ENCODE peak calls at places on chromosomes 4 and X, in six cellular contexts. O is HL-60; X is upper lobe of right lung; H is OCI-LY7; D is CD4-positive, CD25-positive, alpha-beta regulatory T cell; B is H7. K is an unnamed sample.
A peak's percentile ranks its signal among the peaks of the same experiment; 100 is the strongest.

GRCh38 chr4:151955721-151956340 is 195.0 kb upstream of the GATB start:
- DNase-seq in O (no peak), X (no peak), H (no peak), D (no peak), B (no peak), K (no peak)

GRCh38 chr4:41212221-41213203 is 1.8 kb downstream of the APBB2 start:
- DNase-seq in O (peak; percentile 17), X (no peak), H (peak; percentile 83), D (no peak), B (peak; percentile 64), K (no peak)

GRCh38 chr4:148477276-148477675 is 35.1 kb upstream of the NR3C2 start:
- DNase-seq in O (no peak), X (no peak), H (no peak), D (no peak), B (no peak), K (no peak)

GRCh38 chrX:42220083-42220482 is 296.7 kb upstream of the CASK start:
- DNase-seq in O (no peak), X (no peak), H (no peak), D (no peak), B (no peak), K (no peak)

GRCh38 chr4:185424905-185425599 is 712 bp downstream of the UFSP2 start:
- DNase-seq in O (peak; percentile 16), X (no peak), H (peak; percentile 26), D (peak; percentile 2), B (peak; percentile 8), K (peak; percentile 9)

GRCh38 chr4:127844605-127845116 is 36.0 kb upstream of the PLK4 start:
- DNase-seq in O (no peak), X (peak; percentile 36), H (no peak), D (no peak), B (no peak), K (no peak)

GRCh38 chr4:24655971-24656370 is 71.6 kb upstream of the DHX15 start:
- DNase-seq in O (no peak), X (no peak), H (no peak), D (no peak), B (no peak), K (no peak)

GRCh38 chrX:115023139-115023538 is 5.7 kb upstream of the IL13RA2 start:
- DNase-seq in O (no peak), X (no peak), H (no peak), D (no peak), B (no peak), K (no peak)

GRCh38 chrX:41334866-41335589 is 1.1 kb downstream of the DDX3X start:
- DNase-seq in O (peak; percentile 62), X (peak; percentile 75), H (peak; percentile 68), D (no peak), B (no peak), K (peak; percentile 64)

GRCh38 chr4:797066-797465 is 28.9 kb downstream of the CPLX1 start:
- DNase-seq in O (no peak), X (no peak), H (peak; percentile 52), D (no peak), B (no peak), K (no peak)

GRCh38 chrX:134753185-134754008 is 95.1 kb upstream of the PLAC1 start:
- DNase-seq in O (no peak), X (no peak), H (no peak), D (no peak), B (no peak), K (no peak)

GRCh38 chr4:38411092-38411491 is 252.9 kb upstream of the KLF3 start:
- DNase-seq in O (no peak), X (no peak), H (no peak), D (no peak), B (no peak), K (no peak)

GRCh38 chr4:60019946-60020345 is 1180.2 kb upstream of the ADGRL3 start:
- DNase-seq in O (no peak), X (no peak), H (no peak), D (no peak), B (no peak), K (no peak)

GRCh38 chr4:47852121-47852520 is 14.3 kb upstream of the CORIN start:
- DNase-seq in O (no peak), X (no peak), H (no peak), D (no peak), B (no peak), K (no peak)

GRCh38 chr4:47860305-47860704 is 22.4 kb upstream of the CORIN start:
- DNase-seq in O (no peak), X (no peak), H (no peak), D (no peak), B (no peak), K (no peak)

GRCh38 chr4:47856713-47857112 is 18.8 kb upstream of the CORIN start:
- DNase-seq in O (no peak), X (no peak), H (no peak), D (no peak), B (no peak), K (no peak)

GRCh38 chr4:47858012-47858411 is 20.1 kb upstream of the CORIN start:
- DNase-seq in O (no peak), X (no peak), H (no peak), D (no peak), B (no peak), K (no peak)

DNA sequence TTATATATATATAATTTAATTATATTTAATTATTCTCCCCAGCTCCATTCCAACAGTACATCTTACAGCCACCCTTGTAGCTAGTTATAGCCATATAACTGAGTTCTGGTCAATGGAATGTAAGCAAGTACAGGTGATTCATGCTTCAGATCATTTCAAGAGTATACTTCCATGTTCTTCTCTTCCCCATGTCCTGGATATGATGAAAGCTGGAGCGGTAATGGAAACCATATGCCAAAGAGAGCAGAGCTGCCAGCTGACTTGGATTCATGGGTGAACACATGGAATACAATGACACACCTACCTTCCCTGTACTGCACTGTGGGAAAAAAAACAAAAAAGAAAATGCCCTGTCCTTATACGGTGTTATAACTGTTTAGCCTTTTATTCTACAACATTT is 17.5 kb upstream of the CORIN start:
- DNase-seq in O (no peak), X (no peak), H (no peak), D (no peak), B (no peak), K (no peak)
- H3K4me3 ChIP-seq in O (no peak overlapping the region), X (no peak overlapping the region), H (no peak overlapping the region), D (no peak overlapping the region), B (no peak overlapping the region), K (no peak overlapping the region)

DNA sequence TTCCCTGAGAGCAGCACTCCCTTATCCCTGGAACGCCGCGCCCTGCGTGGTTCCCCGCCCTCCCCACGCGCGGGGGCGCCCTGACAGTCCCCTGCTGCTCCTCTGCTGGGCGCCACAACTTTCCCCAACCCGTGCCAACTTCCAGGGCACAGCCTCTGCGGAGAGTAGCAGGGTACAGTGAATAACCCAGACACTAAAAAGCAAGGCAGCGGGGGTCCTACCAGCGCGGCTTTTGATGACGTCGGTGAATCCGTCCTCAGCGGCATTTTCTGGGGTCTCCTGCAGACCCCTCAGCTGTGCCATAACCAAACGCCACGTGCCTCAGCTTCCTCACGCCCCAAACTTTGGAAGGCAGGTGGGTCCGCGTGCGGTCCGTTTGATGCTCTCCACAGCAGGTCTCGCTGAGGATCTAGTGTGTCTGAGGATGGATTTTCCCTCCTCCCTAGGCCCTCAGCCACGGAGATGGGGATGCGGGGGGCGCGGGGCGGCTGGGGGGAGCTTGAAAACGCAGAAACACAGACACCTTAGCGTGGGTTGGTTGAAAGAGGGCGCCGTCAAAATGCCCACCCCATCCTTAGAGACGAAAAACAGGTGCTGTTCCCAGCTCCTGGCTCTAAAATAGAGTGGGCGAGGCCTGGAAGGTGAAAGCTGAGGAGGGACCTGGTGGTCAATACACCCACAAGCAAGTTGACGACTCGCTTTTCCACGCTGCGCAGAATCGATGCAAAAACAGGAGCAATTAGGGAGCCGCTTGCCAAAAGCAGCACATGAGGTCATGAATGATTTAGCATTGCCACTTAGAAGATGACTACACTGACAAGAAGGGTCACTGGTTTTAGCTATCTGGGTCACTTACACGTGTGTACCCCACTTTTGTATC is 405.6 kb downstream of the FAM47A start:
- DNase-seq in O (no peak), X (no peak), H (no peak), D (no peak), B (peak; percentile 21), K (no peak)
- H3K4me3 ChIP-seq in O (peak overlapping the region; percentile 39), X (peak overlapping the region; percentile 29), H (no peak overlapping the region), D (no peak overlapping the region), B (peak overlapping the region; percentile 67), K (no peak overlapping the region)

GRCh38 chrX:153767674-153768055 is 3.6 kb downstream of the PLXNB3 start:
- DNase-seq in O (no peak), X (no peak), H (no peak), D (no peak), B (peak; percentile 63), K (no peak)
- H3K4me3 ChIP-seq in O (no peak overlapping the region), X (no peak overlapping the region), H (no peak overlapping the region), D (no peak overlapping the region), B (no peak overlapping the region), K (no peak overlapping the region)

GRCh38 chr4:7083597-7084563 is 16.0 kb upstream of the GRPEL1 start:
- DNase-seq in O (no peak), X (no peak), H (no peak), D (no peak), B (no peak), K (no peak)
- H3K4me3 ChIP-seq in O (no peak overlapping the region), X (peak overlapping the region; percentile 21), H (no peak overlapping the region), D (no peak overlapping the region), B (no peak overlapping the region), K (no peak overlapping the region)